ENCODE peak calls at places on chromosomes 2 and 18, in seven cellular contexts. One of them, this sample, is unnamed.

GRCh38 chr18:79355433-79356335 is 40.0 kb upstream of the NFATC1 start:
- DNase-seq in central memory CD4-positive, alpha-beta T cell: no peak
- DNase-seq in kidney tubule cell: no peak
- DNase-seq in HuH-7.5: no peak
- DNase-seq in AML-193: no peak
- DNase-seq in foreskin fibroblast: no peak
- DNase-seq in activated naive CD4-positive, alpha-beta T cell: no peak
- DNase-seq in this sample: no peak

GRCh38 chr2:106314427-106314826 is 120.3 kb upstream of the UXS1 start:
- DNase-seq in central memory CD4-positive, alpha-beta T cell: no peak
- DNase-seq in kidney tubule cell: no peak
- DNase-seq in HuH-7.5: no peak
- DNase-seq in AML-193: no peak
- DNase-seq in foreskin fibroblast: no peak
- DNase-seq in activated naive CD4-positive, alpha-beta T cell: no peak
- DNase-seq in this sample: no peak

GRCh38 chr2:85790032-85790431 is 36.2 kb downstream of the ATOH8 start:
- DNase-seq in central memory CD4-positive, alpha-beta T cell: no peak
- DNase-seq in kidney tubule cell: no peak
- DNase-seq in HuH-7.5: no peak
- DNase-seq in AML-193: no peak
- DNase-seq in foreskin fibroblast: no peak
- DNase-seq in activated naive CD4-positive, alpha-beta T cell: no peak
- DNase-seq in this sample: no peak

GRCh38 chr2:15040429-15041084 is 408.0 kb downstream of the LRATD1 start:
- DNase-seq in central memory CD4-positive, alpha-beta T cell: no peak
- DNase-seq in kidney tubule cell: no peak
- DNase-seq in HuH-7.5: no peak
- DNase-seq in AML-193: no peak
- DNase-seq in foreskin fibroblast: no peak
- DNase-seq in activated naive CD4-positive, alpha-beta T cell: no peak
- DNase-seq in this sample: no peak

GRCh38 chr2:131641414-131642206 is 113.9 kb downstream of the CCDC74A start:
- DNase-seq in central memory CD4-positive, alpha-beta T cell: no peak
- DNase-seq in kidney tubule cell: peak
- DNase-seq in HuH-7.5: no peak
- DNase-seq in AML-193: peak
- DNase-seq in foreskin fibroblast: peak
- DNase-seq in activated naive CD4-positive, alpha-beta T cell: no peak
- DNase-seq in this sample: no peak

GRCh38 chr2:232984451-232985207 is 28.4 kb downstream of the NGEF start:
- DNase-seq in central memory CD4-positive, alpha-beta T cell: no peak
- DNase-seq in kidney tubule cell: no peak
- DNase-seq in HuH-7.5: no peak
- DNase-seq in AML-193: no peak
- DNase-seq in foreskin fibroblast: no peak
- DNase-seq in activated naive CD4-positive, alpha-beta T cell: no peak
- DNase-seq in this sample: no peak

GRCh38 chr2:233152541-233152940 is 92.4 kb downstream of the INPP5D start:
- DNase-seq in central memory CD4-positive, alpha-beta T cell: no peak
- DNase-seq in kidney tubule cell: no peak
- DNase-seq in HuH-7.5: no peak
- DNase-seq in AML-193: no peak
- DNase-seq in foreskin fibroblast: peak
- DNase-seq in activated naive CD4-positive, alpha-beta T cell: no peak
- DNase-seq in this sample: no peak

GRCh38 chr2:199136681-199137080 is 321.1 kb downstream of the SATB2 start:
- DNase-seq in central memory CD4-positive, alpha-beta T cell: no peak
- DNase-seq in kidney tubule cell: peak
- DNase-seq in HuH-7.5: no peak
- DNase-seq in AML-193: no peak
- DNase-seq in foreskin fibroblast: peak
- DNase-seq in activated naive CD4-positive, alpha-beta T cell: no peak
- DNase-seq in this sample: no peak

GRCh38 chr2:46963961-46964673 is 48.5 kb upstream of the MCFD2 start:
- DNase-seq in central memory CD4-positive, alpha-beta T cell: no peak
- DNase-seq in kidney tubule cell: peak
- DNase-seq in HuH-7.5: no peak
- DNase-seq in AML-193: no peak
- DNase-seq in foreskin fibroblast: no peak
- DNase-seq in activated naive CD4-positive, alpha-beta T cell: no peak
- DNase-seq in this sample: no peak

GRCh38 chr2:7452110-7452851 is 535.1 kb downstream of the RNF144A start:
- DNase-seq in central memory CD4-positive, alpha-beta T cell: no peak
- DNase-seq in kidney tubule cell: no peak
- DNase-seq in HuH-7.5: no peak
- DNase-seq in AML-193: no peak
- DNase-seq in foreskin fibroblast: no peak
- DNase-seq in activated naive CD4-positive, alpha-beta T cell: no peak
- DNase-seq in this sample: no peak

GRCh38 chr18:25166113-25166512 is 185.9 kb downstream of the ZNF521 start:
- DNase-seq in central memory CD4-positive, alpha-beta T cell: no peak
- DNase-seq in kidney tubule cell: no peak
- DNase-seq in HuH-7.5: no peak
- DNase-seq in AML-193: no peak
- DNase-seq in foreskin fibroblast: no peak
- DNase-seq in activated naive CD4-positive, alpha-beta T cell: no peak
- DNase-seq in this sample: no peak

GRCh38 chr18:10518595-10519273 is 7.1 kb upstream of the NAPG start:
- DNase-seq in central memory CD4-positive, alpha-beta T cell: no peak
- DNase-seq in kidney tubule cell: peak
- DNase-seq in HuH-7.5: no peak
- DNase-seq in AML-193: no peak
- DNase-seq in foreskin fibroblast: peak
- DNase-seq in activated naive CD4-positive, alpha-beta T cell: no peak
- DNase-seq in this sample: no peak

GRCh38 chr2:189002079-189002478 is 27.9 kb downstream of the COL3A1 start:
- DNase-seq in central memory CD4-positive, alpha-beta T cell: no peak
- DNase-seq in kidney tubule cell: peak
- DNase-seq in HuH-7.5: no peak
- DNase-seq in AML-193: no peak
- DNase-seq in foreskin fibroblast: peak
- DNase-seq in activated naive CD4-positive, alpha-beta T cell: no peak
- DNase-seq in this sample: no peak

GRCh38 chr2:62774555-62775366 is 69.2 kb downstream of the EHBP1 start:
- DNase-seq in central memory CD4-positive, alpha-beta T cell: peak
- DNase-seq in kidney tubule cell: peak
- DNase-seq in HuH-7.5: no peak
- DNase-seq in AML-193: peak
- DNase-seq in foreskin fibroblast: peak
- DNase-seq in activated naive CD4-positive, alpha-beta T cell: no peak
- DNase-seq in this sample: peak

GRCh38 chr2:57516740-57517340 is 529.8 kb upstream of the VRK2 start:
- DNase-seq in central memory CD4-positive, alpha-beta T cell: no peak
- DNase-seq in kidney tubule cell: peak
- DNase-seq in HuH-7.5: peak
- DNase-seq in AML-193: peak
- DNase-seq in foreskin fibroblast: peak
- DNase-seq in activated naive CD4-positive, alpha-beta T cell: no peak
- DNase-seq in this sample: peak

This sample was measured in naive B cell.